ENCODE peak calls at places on chromosome 2, in nine cellular contexts. One of them, this sample, is unnamed.

GRCh38 chr2:119242276-119243119 is 18.9 kb downstream of the STEAP3 start:
- DNase-seq in choroid plexus epithelial cell: no peak
- DNase-seq in left ventricle myocardium inferior: no peak
- DNase-seq in Peyer's patch: no peak
- DNase-seq in AG09309: no peak
- DNase-seq in IMR-90: no peak
- DNase-seq in NB4: no peak
- DNase-seq in GM12864: no peak
- DNase-seq in lower leg skin: no peak
- DNase-seq in this sample: no peak

GRCh38 chr2:127422631-127423475 is 4.6 kb downstream of the PROC start:
- DNase-seq in choroid plexus epithelial cell: no peak
- DNase-seq in left ventricle myocardium inferior: no peak
- DNase-seq in Peyer's patch: no peak
- DNase-seq in AG09309: no peak
- DNase-seq in IMR-90: no peak
- DNase-seq in NB4: peak
- DNase-seq in GM12864: no peak
- DNase-seq in lower leg skin: peak
- DNase-seq in this sample: no peak

GRCh38 chr2:150191349-150191748 is 296.1 kb downstream of the RND3 start:
- DNase-seq in choroid plexus epithelial cell: peak
- DNase-seq in left ventricle myocardium inferior: no peak
- DNase-seq in Peyer's patch: no peak
- DNase-seq in AG09309: peak
- DNase-seq in IMR-90: peak
- DNase-seq in NB4: no peak
- DNase-seq in GM12864: no peak
- DNase-seq in lower leg skin: no peak
- DNase-seq in this sample: no peak

GRCh38 chr2:241811209-241811951 is 2.4 kb downstream of the NEU4 start:
- DNase-seq in choroid plexus epithelial cell: no peak
- DNase-seq in left ventricle myocardium inferior: peak
- DNase-seq in Peyer's patch: peak
- DNase-seq in AG09309: no peak
- DNase-seq in IMR-90: no peak
- DNase-seq in NB4: no peak
- DNase-seq in GM12864: no peak
- DNase-seq in lower leg skin: no peak
- DNase-seq in this sample: no peak

GRCh38 chr2:18626256-18626668 is 36.9 kb upstream of the NT5C1B start:
- DNase-seq in choroid plexus epithelial cell: peak
- DNase-seq in left ventricle myocardium inferior: no peak
- DNase-seq in Peyer's patch: no peak
- DNase-seq in AG09309: peak
- DNase-seq in IMR-90: peak
- DNase-seq in NB4: no peak
- DNase-seq in GM12864: no peak
- DNase-seq in lower leg skin: peak
- DNase-seq in this sample: no peak

GRCh38 chr2:130796280-130796679 is 40.4 kb upstream of the ARHGEF4 start:
- DNase-seq in choroid plexus epithelial cell: no peak
- DNase-seq in left ventricle myocardium inferior: no peak
- DNase-seq in Peyer's patch: no peak
- DNase-seq in AG09309: no peak
- DNase-seq in IMR-90: no peak
- DNase-seq in NB4: peak
- DNase-seq in GM12864: no peak
- DNase-seq in lower leg skin: no peak
- DNase-seq in this sample: no peak

GRCh38 chr2:43228341-43228751 is 1.9 kb upstream of the ZFP36L2 start:
- DNase-seq in choroid plexus epithelial cell: no peak
- DNase-seq in left ventricle myocardium inferior: no peak
- DNase-seq in Peyer's patch: no peak
- DNase-seq in AG09309: no peak
- DNase-seq in IMR-90: no peak
- DNase-seq in NB4: peak
- DNase-seq in GM12864: no peak
- DNase-seq in lower leg skin: no peak
- DNase-seq in this sample: peak

GRCh38 chr2:171726841-171727460 is 39.7 kb downstream of the DYNC1I2 start:
- DNase-seq in choroid plexus epithelial cell: peak
- DNase-seq in left ventricle myocardium inferior: no peak
- DNase-seq in Peyer's patch: no peak
- DNase-seq in AG09309: no peak
- DNase-seq in IMR-90: peak
- DNase-seq in NB4: no peak
- DNase-seq in GM12864: no peak
- DNase-seq in lower leg skin: no peak
- DNase-seq in this sample: no peak

GRCh38 chr2:1032030-1032429 is 81.4 kb downstream of the SNTG2 start:
- DNase-seq in choroid plexus epithelial cell: no peak
- DNase-seq in left ventricle myocardium inferior: no peak
- DNase-seq in Peyer's patch: no peak
- DNase-seq in AG09309: no peak
- DNase-seq in IMR-90: no peak
- DNase-seq in NB4: no peak
- DNase-seq in GM12864: no peak
- DNase-seq in lower leg skin: no peak
- DNase-seq in this sample: no peak

DNA sequence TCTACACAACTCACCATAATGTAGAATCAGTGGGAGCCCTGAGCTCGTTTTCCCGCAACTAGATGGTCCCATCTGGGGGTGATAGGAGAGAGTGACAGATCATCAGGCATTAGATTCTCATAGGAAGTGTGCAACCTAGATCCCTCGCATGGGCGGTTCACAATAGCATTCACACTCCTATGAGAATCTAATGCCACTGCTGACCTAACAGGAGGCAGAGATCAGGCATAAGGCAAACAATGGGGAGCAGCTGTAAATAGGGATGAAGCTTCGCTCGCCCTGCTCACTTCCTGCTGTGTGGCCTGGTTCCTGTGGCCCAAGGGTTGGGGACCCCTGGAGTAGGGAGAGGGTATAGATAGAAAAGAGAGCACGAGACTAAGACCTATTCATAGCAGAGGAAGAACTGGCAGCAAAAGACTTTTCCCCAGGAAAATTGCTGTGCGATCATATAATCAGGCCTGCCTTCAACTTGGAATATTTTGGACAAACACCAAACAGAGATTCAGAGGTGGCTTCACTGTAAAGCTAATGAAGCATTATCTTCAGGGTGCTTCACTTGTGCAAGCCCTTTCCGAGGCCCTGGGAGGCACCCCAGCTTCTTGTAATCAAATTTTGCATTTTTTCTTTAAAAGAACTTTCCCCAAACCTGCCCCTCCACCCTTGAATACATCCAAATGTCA is 29.0 kb upstream of the ATL2 start:
- DNase-seq in choroid plexus epithelial cell: no peak
- DNase-seq in left ventricle myocardium inferior: no peak
- DNase-seq in Peyer's patch: no peak
- DNase-seq in AG09309: no peak
- DNase-seq in IMR-90: no peak
- DNase-seq in NB4: peak
- DNase-seq in GM12864: no peak
- DNase-seq in lower leg skin: no peak
- DNase-seq in this sample: no peak
- H3K4me3 ChIP-seq in choroid plexus epithelial cell: no peak
- H3K4me3 ChIP-seq in left ventricle myocardium inferior: no peak
- H3K4me3 ChIP-seq in Peyer's patch: no peak
- H3K4me3 ChIP-seq in AG09309: no peak
- H3K4me3 ChIP-seq in IMR-90: no peak
- H3K4me3 ChIP-seq in NB4: peak
- H3K4me3 ChIP-seq in GM12864: no peak
- H3K4me3 ChIP-seq in lower leg skin: no peak
- H3K4me3 ChIP-seq in this sample: no peak

GRCh38 chr2:179595284-179595683 is 266.1 kb downstream of the ZNF385B start:
- DNase-seq in choroid plexus epithelial cell: no peak
- DNase-seq in left ventricle myocardium inferior: no peak
- DNase-seq in Peyer's patch: no peak
- DNase-seq in AG09309: no peak
- DNase-seq in IMR-90: no peak
- DNase-seq in NB4: no peak
- DNase-seq in GM12864: no peak
- DNase-seq in lower leg skin: no peak
- DNase-seq in this sample: peak
- TF ChIP-seq CTCF in choroid plexus epithelial cell: no peak
- TF ChIP-seq CTCF in left ventricle myocardium inferior: peak
- TF ChIP-seq CTCF in Peyer's patch: no peak
- TF ChIP-seq CTCF in AG09309: peak
- TF ChIP-seq CTCF in IMR-90: peak
- TF ChIP-seq CTCF in NB4: no peak
- TF ChIP-seq CTCF in GM12864: no peak
- TF ChIP-seq CTCF in lower leg skin: no peak
- TF ChIP-seq CTCF in this sample: peak

GRCh38 chr2:113181491-113182051 is 7.8 kb downstream of the PSD4 start:
- DNase-seq in choroid plexus epithelial cell: no peak
- DNase-seq in left ventricle myocardium inferior: no peak
- DNase-seq in Peyer's patch: no peak
- DNase-seq in AG09309: no peak
- DNase-seq in IMR-90: no peak
- DNase-seq in NB4: no peak
- DNase-seq in GM12864: no peak
- DNase-seq in lower leg skin: no peak
- DNase-seq in this sample: no peak

GRCh38 chr2:113184531-113185230 is 10.9 kb downstream of the PSD4 start:
- DNase-seq in choroid plexus epithelial cell: no peak
- DNase-seq in left ventricle myocardium inferior: no peak
- DNase-seq in Peyer's patch: peak
- DNase-seq in AG09309: no peak
- DNase-seq in IMR-90: no peak
- DNase-seq in NB4: no peak
- DNase-seq in GM12864: no peak
- DNase-seq in lower leg skin: no peak
- DNase-seq in this sample: no peak

GRCh38 chr2:113183264-113183663 is 9.5 kb downstream of the PSD4 start:
- DNase-seq in choroid plexus epithelial cell: no peak
- DNase-seq in left ventricle myocardium inferior: no peak
- DNase-seq in Peyer's patch: peak
- DNase-seq in AG09309: no peak
- DNase-seq in IMR-90: no peak
- DNase-seq in NB4: no peak
- DNase-seq in GM12864: no peak
- DNase-seq in lower leg skin: no peak
- DNase-seq in this sample: no peak

GRCh38 chr2:113183703-113184102 is 9.9 kb downstream of the PSD4 start:
- DNase-seq in choroid plexus epithelial cell: no peak
- DNase-seq in left ventricle myocardium inferior: no peak
- DNase-seq in Peyer's patch: peak
- DNase-seq in AG09309: no peak
- DNase-seq in IMR-90: no peak
- DNase-seq in NB4: no peak
- DNase-seq in GM12864: no peak
- DNase-seq in lower leg skin: no peak
- DNase-seq in this sample: no peak

DNA sequence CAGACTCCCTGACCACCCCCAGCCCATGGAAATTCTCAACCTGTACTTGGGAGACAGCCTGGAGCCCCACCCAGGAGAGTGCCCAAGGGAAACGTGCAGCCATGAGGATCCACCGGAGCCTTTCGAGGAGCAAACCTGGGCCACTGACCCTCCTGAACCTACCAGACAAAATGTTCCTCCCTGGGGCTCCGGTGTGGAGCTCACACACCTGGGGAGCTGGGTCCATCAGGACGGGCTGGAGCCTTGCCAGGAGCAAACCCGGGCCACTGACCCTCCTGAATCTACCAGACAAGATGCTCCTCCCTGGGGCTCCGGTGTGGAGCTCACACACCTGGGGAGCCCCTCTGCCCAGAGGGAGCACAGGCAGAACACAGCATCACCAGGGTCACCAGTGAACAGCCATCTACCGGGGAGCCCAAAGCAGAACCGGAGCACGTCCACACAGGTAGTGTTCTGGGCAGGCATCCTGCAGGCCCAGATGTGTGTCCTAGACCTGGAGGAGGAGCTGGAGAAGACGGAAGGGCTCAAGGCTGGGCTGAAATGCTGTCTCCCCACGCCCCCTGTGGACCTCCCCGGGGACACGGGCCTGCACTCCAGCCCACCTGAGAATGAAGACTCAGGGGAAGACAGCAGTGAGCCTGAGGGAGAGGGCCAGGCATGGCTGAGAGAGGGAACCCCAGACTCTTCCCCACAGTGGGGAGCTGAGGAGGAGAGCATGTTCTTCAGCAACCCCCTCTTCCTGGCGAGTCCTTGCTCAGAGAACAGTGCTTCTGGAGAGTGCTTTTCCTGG is 8.9 kb downstream of the PSD4 start:
- DNase-seq in choroid plexus epithelial cell: no peak
- DNase-seq in left ventricle myocardium inferior: no peak
- DNase-seq in Peyer's patch: peak
- DNase-seq in AG09309: no peak
- DNase-seq in IMR-90: no peak
- DNase-seq in NB4: no peak
- DNase-seq in GM12864: no peak
- DNase-seq in lower leg skin: no peak
- DNase-seq in this sample: no peak
- H3K4me3 ChIP-seq in choroid plexus epithelial cell: no peak
- H3K4me3 ChIP-seq in left ventricle myocardium inferior: no peak
- H3K4me3 ChIP-seq in Peyer's patch: no peak
- H3K4me3 ChIP-seq in AG09309: no peak
- H3K4me3 ChIP-seq in IMR-90: no peak
- H3K4me3 ChIP-seq in NB4: no peak
- H3K4me3 ChIP-seq in GM12864: no peak
- H3K4me3 ChIP-seq in lower leg skin: no peak
- H3K4me3 ChIP-seq in this sample: no peak

GRCh38 chr2:88811238-88811637 is 119.8 kb downstream of the RPIA start:
- DNase-seq in choroid plexus epithelial cell: no peak
- DNase-seq in left ventricle myocardium inferior: no peak
- DNase-seq in Peyer's patch: no peak
- DNase-seq in AG09309: no peak
- DNase-seq in IMR-90: no peak
- DNase-seq in NB4: no peak
- DNase-seq in GM12864: no peak
- DNase-seq in lower leg skin: no peak
- DNase-seq in this sample: no peak

GRCh38 chr2:88809216-88809615 is 117.7 kb downstream of the RPIA start:
- DNase-seq in choroid plexus epithelial cell: no peak
- DNase-seq in left ventricle myocardium inferior: no peak
- DNase-seq in Peyer's patch: no peak
- DNase-seq in AG09309: no peak
- DNase-seq in IMR-90: no peak
- DNase-seq in NB4: no peak
- DNase-seq in GM12864: no peak
- DNase-seq in lower leg skin: no peak
- DNase-seq in this sample: no peak

GRCh38 chr2:88810488-88810887 is 119.0 kb downstream of the RPIA start:
- DNase-seq in choroid plexus epithelial cell: no peak
- DNase-seq in left ventricle myocardium inferior: no peak
- DNase-seq in Peyer's patch: no peak
- DNase-seq in AG09309: no peak
- DNase-seq in IMR-90: no peak
- DNase-seq in NB4: no peak
- DNase-seq in GM12864: no peak
- DNase-seq in lower leg skin: no peak
- DNase-seq in this sample: no peak

GRCh38 chr2:88811681-88812080 is 120.2 kb downstream of the RPIA start:
- DNase-seq in choroid plexus epithelial cell: no peak
- DNase-seq in left ventricle myocardium inferior: no peak
- DNase-seq in Peyer's patch: no peak
- DNase-seq in AG09309: no peak
- DNase-seq in IMR-90: no peak
- DNase-seq in NB4: no peak
- DNase-seq in GM12864: no peak
- DNase-seq in lower leg skin: no peak
- DNase-seq in this sample: no peak

GRCh38 chr2:88810017-88810416 is 118.5 kb downstream of the RPIA start:
- DNase-seq in choroid plexus epithelial cell: no peak
- DNase-seq in left ventricle myocardium inferior: no peak
- DNase-seq in Peyer's patch: no peak
- DNase-seq in AG09309: no peak
- DNase-seq in IMR-90: no peak
- DNase-seq in NB4: no peak
- DNase-seq in GM12864: no peak
- DNase-seq in lower leg skin: no peak
- DNase-seq in this sample: no peak
- TF ChIP-seq CTCF in choroid plexus epithelial cell: no peak
- TF ChIP-seq CTCF in left ventricle myocardium inferior: no peak
- TF ChIP-seq CTCF in Peyer's patch: no peak
- TF ChIP-seq CTCF in AG09309: no peak
- TF ChIP-seq CTCF in IMR-90: no peak
- TF ChIP-seq CTCF in NB4: no peak
- TF ChIP-seq CTCF in GM12864: no peak
- TF ChIP-seq CTCF in lower leg skin: no peak
- TF ChIP-seq CTCF in this sample: no peak